ENCODE peak calls at places on chromosomes 11 and 22, in five cellular contexts. S is naive thymus-derived CD4-positive, alpha-beta T cell; L is lung; I is IMR-90; Q is cardiac muscle cell. U is an unnamed sample.

GRCh38 chr11:9663699-9664275 is at the start of gene SWAP70:
- DNase-seq in L (peak; percentile 92), I (peak; percentile 82), Q (peak; percentile 92), S (peak; percentile 15), U (peak; percentile 91)

GRCh38 chr11:3893311-3893710 is 37.8 kb downstream of the STIM1 start:
- DNase-seq in I (no peak), S (no peak), Q (no peak), L (no peak), U (no peak)

GRCh38 chr22:41555325-41555724 is 5.5 kb upstream of the CSDC2 start:
- DNase-seq in I (no peak), Q (peak; percentile 67), S (no peak), L (no peak), U (no peak)

GRCh38 chr11:86064236-86064803 is 4.6 kb downstream of the PICALM start:
- DNase-seq in L (no peak), I (peak; percentile 54), Q (no peak), S (no peak), U (no peak)

GRCh38 chr11:47208628-47209027 is 6.1 kb upstream of the DDB2 start:
- DNase-seq in L (no peak), S (no peak), I (no peak), Q (no peak), U (no peak)

GRCh38 chr11:70111269-70112016 is 33.3 kb downstream of the ANO1 start:
- DNase-seq in L (no peak), I (peak; percentile 67), Q (peak; percentile 67), S (no peak), U (peak; percentile 69)

GRCh38 chr22:22816766-22817410 is 70.7 kb upstream of the IGLL5 start:
- DNase-seq in S (no peak), L (no peak), I (no peak), Q (no peak), U (no peak)

GRCh38 chr11:61891331-61892084 is at the start of gene FADS3:
- DNase-seq in S (peak; percentile 39), L (peak; percentile 84), Q (peak; percentile 89), I (peak; percentile 69), U (peak; percentile 91)

GRCh38 chr11:130705670-130706421 is 210.4 kb downstream of the SNX19 start:
- DNase-seq in I (no peak), S (no peak), L (peak; percentile 40), Q (no peak), U (no peak)

GRCh38 chr22:21568207-21569075 is 927 bp downstream of the UBE2L3 start:
- DNase-seq in L (no peak), Q (peak; percentile 49), S (no peak), I (peak; percentile 24), U (peak; percentile 19)

GRCh38 chr11:69636870-69637600 is 3.9 kb upstream of the CCND1 start:
- DNase-seq in S (no peak), I (no peak), L (no peak), Q (no peak), U (no peak)

GRCh38 chr11:12170984-12171383 is 60.6 kb downstream of the MICAL2 start:
- DNase-seq in S (no peak), I (peak; percentile 49), L (no peak), Q (peak; percentile 93), U (peak; percentile 62)

GRCh38 chr11:35649984-35650383 is 12.6 kb upstream of the TRIM44 start:
- DNase-seq in S (no peak), L (no peak), I (peak; percentile 84), Q (peak; percentile 32), U (no peak)

GRCh38 chr11:67504023-67504949 is 877 bp downstream of the PITPNM1 start:
- DNase-seq in S (no peak), I (no peak), Q (peak; percentile 58), L (no peak), U (no peak)

GRCh38 chr11:68942751-68943271 is 38.0 kb downstream of the MRGPRD start:
- DNase-seq in Q (peak; percentile 41), I (no peak), S (no peak), L (no peak), U (no peak)

GRCh38 chr22:37051629-37052385 is at the start of gene KCTD17:
- DNase-seq in S (peak; percentile 50), L (peak; percentile 50), I (peak; percentile 59), Q (peak; percentile 82), U (peak; percentile 79)

GRCh38 chr22:37049224-37049623 is 2.3 kb upstream of the KCTD17 start:
- DNase-seq in I (no peak), S (no peak), L (no peak), Q (no peak), U (no peak)

GRCh38 chr22:37052386-37053309 is 1.1 kb downstream of the KCTD17 start:
- DNase-seq in S (no peak), L (no peak), Q (no peak), I (no peak), U (no peak)

GRCh38 chr22:37053310-37054077 is 2.0 kb downstream of the KCTD17 start:
- DNase-seq in L (no peak), S (no peak), I (no peak), Q (peak; percentile 30), U (peak; percentile 47)

DNA sequence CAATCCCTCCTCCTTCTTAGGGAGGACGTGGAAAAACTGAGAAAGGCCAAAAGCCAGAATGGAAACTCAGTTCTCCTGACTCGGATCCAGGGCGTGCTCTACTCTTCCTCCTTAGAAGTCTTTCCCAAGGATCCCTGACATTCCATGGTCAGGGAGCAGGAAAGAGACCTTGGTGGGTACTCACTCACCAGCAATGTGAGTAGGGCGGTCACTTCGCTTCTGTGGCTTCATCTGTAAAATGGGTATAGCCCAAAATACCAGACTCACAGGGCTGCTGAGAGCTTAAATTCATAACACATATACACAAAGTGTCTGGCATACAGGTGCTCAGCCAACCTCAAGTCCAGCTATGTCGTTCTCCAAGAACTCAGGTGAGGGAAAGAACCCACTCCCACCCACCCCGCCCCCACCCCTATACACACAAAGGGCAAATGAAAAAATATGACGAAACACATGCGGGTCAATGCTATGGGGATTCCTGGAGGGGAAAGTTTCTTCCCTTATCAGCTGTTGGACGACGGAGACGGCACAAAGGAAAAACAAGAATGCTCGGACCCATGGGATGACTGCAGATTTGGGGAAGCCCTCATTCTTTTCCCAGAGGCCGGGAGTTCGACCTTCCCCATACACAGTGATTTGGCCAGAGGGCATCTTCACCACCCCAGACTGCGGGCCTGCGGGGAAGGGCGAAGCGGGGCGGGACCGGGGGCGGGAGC is 471 bp upstream of the KCTD17 start:
- DNase-seq in I (no peak), Q (no peak), L (no peak), S (no peak), U (no peak)
- H3K27ac ChIP-seq in I (no peak overlapping the region), Q (no peak overlapping the region), L (no peak overlapping the region), S (peak overlapping the region; percentile 72), U (peak overlapping the region; percentile 19)

GRCh38 chr22:19422440-19423301 is 8.9 kb downstream of the HIRA start:
- DNase-seq in S (no peak), L (no peak), Q (no peak), I (no peak), U (no peak)
- H3K27ac ChIP-seq in S (peak overlapping the region; percentile 27), L (no peak overlapping the region), Q (peak overlapping the region; percentile 48), I (no peak overlapping the region), U (no peak overlapping the region)

GRCh38 chr11:836700-837099 is 3.9 kb downstream of the CD151 start:
- DNase-seq in Q (no peak), S (no peak), I (no peak), L (no peak), U (no peak)

GRCh38 chr11:838441-839279 is 3.7 kb downstream of the POLR2L start:
- DNase-seq in S (no peak), Q (peak; percentile 46), I (no peak), L (no peak), U (no peak)

GRCh38 chr11:836274-836673 is 3.5 kb downstream of the CD151 start:
- DNase-seq in I (no peak), L (no peak), Q (no peak), S (no peak), U (no peak)

GRCh38 chr11:837990-838307 is 4.4 kb downstream of the POLR2L start:
- DNase-seq in S (no peak), I (no peak), Q (no peak), L (no peak), U (no peak)

GRCh38 chr11:837189-837989 is 4.6 kb downstream of the CD151 start:
- DNase-seq in Q (no peak), L (no peak), I (no peak), S (no peak), U (no peak)
- H3K27ac ChIP-seq in Q (no peak overlapping the region), L (peak overlapping the region; percentile 15), I (no peak overlapping the region), S (no peak overlapping the region), U (peak overlapping the region; percentile 45)

DNA sequence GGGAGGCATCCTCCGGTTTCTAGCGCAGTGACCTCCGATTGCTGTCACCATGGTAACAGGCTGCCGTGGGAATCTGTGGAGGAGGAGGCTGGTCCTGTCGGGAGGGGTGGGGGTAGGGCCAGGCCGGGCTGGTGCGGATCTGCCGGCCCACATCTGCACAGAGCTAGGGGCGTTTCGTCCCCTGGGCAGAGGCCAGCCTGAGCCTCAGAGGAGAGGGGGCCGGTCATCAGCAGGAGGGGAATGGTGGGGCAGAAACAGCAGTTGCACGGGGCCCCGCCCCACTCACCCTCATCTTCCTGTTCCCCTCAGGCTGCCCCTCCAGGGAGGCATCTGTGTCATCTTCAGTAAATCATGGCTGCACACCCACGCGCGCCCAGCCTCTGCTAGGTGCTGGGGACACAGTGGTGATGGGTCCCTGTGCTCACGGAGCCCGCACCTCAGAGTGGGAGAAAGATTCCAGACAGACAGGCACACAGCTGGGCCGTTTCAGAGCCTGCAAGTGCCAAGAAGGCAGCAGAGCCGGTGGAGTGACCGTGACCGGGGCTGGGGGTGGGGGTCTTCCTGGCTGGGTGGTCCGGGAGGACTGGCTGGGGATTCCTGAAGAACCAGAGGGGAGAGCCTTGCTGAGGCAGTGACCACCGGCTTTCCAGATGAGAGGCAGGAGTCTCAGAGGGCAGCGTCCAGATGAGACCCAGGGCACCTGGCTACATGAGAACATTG is 120.5 kb downstream of the CACNA1I start:
- DNase-seq in L (no peak), S (no peak), I (no peak), Q (peak; percentile 20), U (no peak)
- H3K27ac ChIP-seq in L (no peak overlapping the region), S (no peak overlapping the region), I (no peak overlapping the region), Q (no peak overlapping the region), U (no peak overlapping the region)

GRCh38 chr22:27474112-27474571 is 327.4 kb downstream of the MN1 start:
- DNase-seq in L (no peak), I (no peak), S (no peak), Q (no peak), U (no peak)
- H3K27ac ChIP-seq in L (no peak overlapping the region), I (no peak overlapping the region), S (no peak overlapping the region), Q (no peak overlapping the region), U (no peak overlapping the region)

DNA sequence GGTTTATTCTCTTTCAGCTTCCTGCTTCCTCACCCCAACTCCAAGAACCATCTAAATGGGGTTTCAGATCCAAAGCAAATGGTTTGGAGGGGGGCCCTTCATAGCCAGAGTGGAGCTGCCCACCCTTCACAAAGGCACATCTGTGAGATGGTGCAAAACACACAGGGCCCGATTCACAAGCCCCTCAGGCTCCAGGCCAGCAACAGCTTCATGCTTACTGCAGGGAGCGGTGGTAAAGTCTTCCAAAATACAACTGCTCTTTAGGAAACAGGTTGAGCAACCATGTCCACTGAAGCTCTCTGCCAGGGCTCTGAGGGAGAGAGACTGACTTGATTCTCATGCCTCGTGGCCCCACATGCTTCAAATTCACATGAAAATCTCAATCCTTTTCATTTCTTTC is 213.0 kb upstream of the NARS2 start:
- DNase-seq in Q (no peak), L (no peak), S (no peak), I (no peak), U (no peak)
- H3K27ac ChIP-seq in Q (no peak overlapping the region), L (no peak overlapping the region), S (no peak overlapping the region), I (peak overlapping the region; percentile 23), U (no peak overlapping the region)

U was measured in left ventricle myocardium inferior.